ENCODE peak calls at places on chromosome 7, in four cellular contexts. U, Q, T and C are unnamed samples.

GRCh38 chr7:95526128-95526738 is 40.5 kb downstream of the ASB4 start:
- DNase-seq in U (no peak), Q (no peak), T (no peak), C (no peak)

GRCh38 chr7:1137517-1138167 is 22.4 kb downstream of the ZFAND2A start:
- DNase-seq in U (no peak), Q (no peak), T (no peak), C (no peak)

GRCh38 chr7:2794836-2795636 is 49.1 kb downstream of the GNA12 start:
- DNase-seq in U (no peak), Q (no peak), T (no peak), C (no peak)

GRCh38 chr7:56097700-56098099 is 4.9 kb upstream of the PHKG1 start:
- DNase-seq in U (peak), Q (peak), T (no peak), C (peak)

GRCh38 chr7:1897076-1897860 is 227.2 kb downstream of the ELFN1 start:
- DNase-seq in U (no peak), Q (no peak), T (no peak), C (no peak)

GRCh38 chr7:28811003-28811402 is 147.1 kb downstream of the TRIL start:
- DNase-seq in U (no peak), Q (no peak), T (no peak), C (no peak)

GRCh38 chr7:156127166-156128134 is 315.2 kb upstream of the SHH start:
- DNase-seq in U (no peak), Q (peak), T (no peak), C (no peak)

GRCh38 chr7:77658928-77659327 is 37.3 kb upstream of the RSBN1L start:
- DNase-seq in U (no peak), Q (no peak), T (no peak), C (no peak)

GRCh38 chr7:102836206-102836938 is 76.4 kb upstream of the LRRC17 start:
- DNase-seq in U (peak), Q (no peak), T (no peak), C (peak)

GRCh38 chr7:130292682-130293257 is at the start of gene CPA4:
- DNase-seq in U (peak), Q (peak), T (no peak), C (no peak)

GRCh38 chr7:97270280-97270679 is 152.8 kb downstream of the SDHAF3 start:
- DNase-seq in U (no peak), Q (no peak), T (no peak), C (no peak)

GRCh38 chr7:155935726-155936125 is 123.5 kb upstream of the SHH start:
- DNase-seq in U (no peak), Q (no peak), T (peak), C (no peak)

GRCh38 chr7:157718303-157719007 is 381.7 kb downstream of the DNAJB6 start:
- DNase-seq in U (no peak), Q (no peak), T (no peak), C (no peak)

GRCh38 chr7:130329466-130329865 is 15.2 kb upstream of the CPA5 start:
- DNase-seq in U (no peak), Q (no peak), T (no peak), C (no peak)

GRCh38 chr7:101516849-101517248 is 112.2 kb downstream of the MYL10 start:
- DNase-seq in U (no peak), Q (no peak), T (no peak), C (no peak)

GRCh38 chr7:98619450-98620321 is 2.6 kb downstream of the NPTX2 start:
- DNase-seq in U (no peak), Q (peak), T (no peak), C (no peak)

GRCh38 chr7:82729172-82730030 is 285.8 kb upstream of the CACNA2D1 start:
- DNase-seq in U (peak), Q (peak), T (no peak), C (no peak)

GRCh38 chr7:42315631-42316030 is 78.6 kb upstream of the GLI3 start:
- DNase-seq in U (no peak), Q (peak), T (no peak), C (no peak)

GRCh38 chr7:90726623-90727022 is 130.5 kb downstream of the CDK14 start:
- DNase-seq in U (peak), Q (peak), T (no peak), C (no peak)

GRCh38 chr7:117119192-117119924 is 166.1 kb downstream of the ST7 start:
- DNase-seq in U (peak), Q (peak), T (peak), C (peak)

GRCh38 chr7:15086171-15086745 is 183.7 kb upstream of the DGKB start:
- DNase-seq in U (peak), Q (no peak), T (no peak), C (no peak)